ENCODE peak calls at places on chromosomes 11 and 22, in six cellular contexts. V is EH, M is frontal cortex, Q is HS-27A, O is HuH-7.5, K is kidney tubule cell. Y is an unnamed sample.

GRCh38 chr11:30143098-30143705 is 87.6 kb upstream of the FSHB start:
- DNase-seq in M (no peak), K (peak), Q (peak), O (peak), V (peak), Y (no peak)

GRCh38 chr11:5556596-5557188 is 8.4 kb upstream of the OR52H1 start:
- DNase-seq in M (no peak), V (peak), Q (no peak), K (no peak), O (no peak), Y (no peak)

GRCh38 chr11:130208241-130209127 is 48.9 kb downstream of the ST14 start:
- DNase-seq in Q (no peak), K (no peak), M (peak), V (no peak), O (no peak), Y (no peak)

GRCh38 chr11:121437018-121437685 is 15.0 kb upstream of the SORL1 start:
- DNase-seq in V (peak), M (no peak), O (no peak), K (no peak), Q (no peak), Y (no peak)

GRCh38 chr11:1534171-1534570 is 37.9 kb downstream of the DUSP8 start:
- DNase-seq in Q (no peak), V (no peak), M (no peak), K (no peak), O (no peak), Y (no peak)

GRCh38 chr11:8642226-8642625 is 40.2 kb downstream of the TRIM66 start:
- DNase-seq in M (no peak), O (no peak), K (no peak), Q (no peak), V (no peak), Y (no peak)

GRCh38 chr11:58719406-58720117 is 12.2 kb downstream of the GLYAT start:
- DNase-seq in K (no peak), Q (no peak), M (no peak), V (no peak), O (no peak), Y (no peak)

GRCh38 chr11:74013141-74013540 is 4.3 kb upstream of the UCP3 start:
- DNase-seq in M (no peak), V (no peak), K (no peak), O (no peak), Q (no peak), Y (no peak)

GRCh38 chr11:71282581-71283351 is 30.4 kb upstream of the SHANK2 start:
- DNase-seq in M (no peak), O (no peak), Q (no peak), V (no peak), K (no peak), Y (no peak)

GRCh38 chr11:119533931-119534694 is 111.1 kb upstream of the THY1 start:
- DNase-seq in M (peak), Q (peak), V (peak), O (peak), K (peak), Y (peak)

GRCh38 chr11:58596621-58597020 is 17.8 kb downstream of the ZFP91 start:
- DNase-seq in M (no peak), V (peak), K (no peak), Q (no peak), O (no peak), Y (no peak)

GRCh38 chr11:95065336-95065735 is 1.4 kb upstream of the SRSF8 start:
- DNase-seq in K (no peak), O (no peak), M (no peak), Q (no peak), V (no peak), Y (no peak)

GRCh38 chr22:23772315-23773246 is at the start of gene MMP11:
- DNase-seq in M (peak), Q (no peak), O (peak), V (peak), K (peak), Y (no peak)

GRCh38 chr22:42303304-42304020 is 33.0 kb upstream of the TCF20 start:
- DNase-seq in M (no peak), Q (no peak), K (no peak), V (no peak), O (no peak), Y (no peak)

GRCh38 chr11:67437082-67437821 is at the start of gene PTPRCAP:
- DNase-seq in O (no peak), M (no peak), K (no peak), V (no peak), Q (no peak), Y (no peak)

GRCh38 chr22:17928391-17928790 is 96.0 kb downstream of the MICAL3 start:
- DNase-seq in O (no peak), V (no peak), K (no peak), M (no peak), Q (no peak), Y (no peak)